ENCODE peak calls at places on chromosomes 13 and 19, in five cellular contexts. Z is body of pancreas, F is upper lobe of right lung, H is ovary, X is left lung. J is an unnamed sample.

GRCh38 chr13:107743523-107743922 is 471.8 kb downstream of the LIG4 start:
- DNase-seq in H (no peak), X (no peak), F (no peak), Z (no peak), J (no peak)

GRCh38 chr19:6018786-6019185 is 40.8 kb upstream of the RANBP3 start:
- DNase-seq in Z (no peak), X (peak), H (no peak), F (peak), J (peak)

GRCh38 chr19:18847516-18848463 is 16.0 kb downstream of the UPF1 start:
- DNase-seq in H (no peak), X (no peak), Z (no peak), F (no peak), J (no peak)

GRCh38 chr13:28329395-28330158 is 165.4 kb downstream of the FLT1 start:
- DNase-seq in Z (no peak), F (no peak), X (peak), H (peak), J (no peak)

GRCh38 chr19:54478677-54479266 is 5.7 kb upstream of the CDC42EP5 start:
- DNase-seq in X (no peak), H (no peak), F (no peak), Z (peak), J (peak)

GRCh38 chr13:53005631-53006030 is 23.0 kb upstream of the OLFM4 start:
- DNase-seq in X (no peak), F (no peak), H (no peak), Z (no peak), J (no peak)

GRCh38 chr19:6767357-6768235 is at the start of gene SH2D3A:
- DNase-seq in F (peak), Z (peak), X (peak), H (no peak), J (no peak)

GRCh38 chr19:19533826-19534225 is 4.2 kb upstream of the CILP2 start:
- DNase-seq in F (no peak), Z (no peak), H (no peak), X (no peak), J (no peak)

GRCh38 chr13:70784590-70784989 is 676.3 kb upstream of the KLHL1 start:
- DNase-seq in X (no peak), H (no peak), Z (no peak), F (no peak), J (no peak)

GRCh38 chr19:30224689-30225606 is 147.2 kb upstream of the ZNF536 start:
- DNase-seq in H (no peak), X (no peak), F (no peak), Z (no peak), J (no peak)

GRCh38 chr19:30222993-30223865 is 149.0 kb upstream of the ZNF536 start:
- DNase-seq in H (no peak), F (no peak), Z (no peak), X (no peak), J (no peak)

GRCh38 chr19:30223866-30224688 is 148.1 kb upstream of the ZNF536 start:
- DNase-seq in X (no peak), F (no peak), H (no peak), Z (no peak), J (no peak)

GRCh38 chr19:30221176-30221575 is 151.0 kb upstream of the ZNF536 start:
- DNase-seq in H (no peak), Z (no peak), F (no peak), X (no peak), J (no peak)

GRCh38 chr19:30222428-30222873 is 149.7 kb upstream of the ZNF536 start:
- DNase-seq in F (no peak), Z (no peak), H (no peak), X (no peak), J (no peak)
- TF ChIP-seq CTCF in F (peak), Z (peak), H (no peak), X (peak), J (peak)

GRCh38 chr19:17324357-17325114 is 10.1 kb downstream of the ANO8 start:
- DNase-seq in X (no peak), H (no peak), F (no peak), Z (no peak), J (no peak)

GRCh38 chr19:17323274-17323972 is 11.2 kb downstream of the ANO8 start:
- DNase-seq in Z (no peak), F (no peak), X (no peak), H (no peak), J (no peak)

GRCh38 chr19:17325133-17325532 is 9.5 kb downstream of the ANO8 start:
- DNase-seq in F (no peak), X (no peak), H (no peak), Z (no peak), J (no peak)

GRCh38 chr19:17322854-17323253 is 11.8 kb downstream of the ANO8 start:
- DNase-seq in Z (no peak), H (no peak), F (no peak), X (no peak), J (no peak)

GRCh38 chr19:17323973-17324327 is 10.7 kb downstream of the ANO8 start:
- DNase-seq in Z (no peak), F (no peak), H (no peak), X (no peak), J (no peak)
- TF ChIP-seq CTCF in Z (no peak), F (peak), H (no peak), X (no peak), J (no peak)

DNA sequence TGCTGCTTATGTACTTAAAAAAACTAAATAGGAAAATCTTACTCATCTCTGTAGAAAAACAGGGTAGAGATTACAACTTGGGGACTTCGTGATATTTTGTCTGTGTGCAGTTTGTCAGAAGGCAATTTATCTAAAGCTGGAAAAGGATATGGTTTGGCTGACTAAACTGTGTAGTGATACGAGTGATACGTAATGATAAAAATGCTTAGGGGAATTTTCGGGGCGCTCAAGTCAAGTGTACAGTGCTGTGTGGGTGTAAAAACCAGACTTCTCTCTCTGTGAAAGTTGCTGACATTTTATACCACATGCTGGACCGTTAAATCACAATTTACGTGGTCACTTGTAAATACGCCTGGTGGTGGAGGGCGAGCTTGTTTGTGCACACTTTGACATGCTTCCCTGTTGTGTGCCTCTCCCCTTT is 221.7 kb downstream of the KCNRG start:
- DNase-seq in X (no peak), H (no peak), Z (no peak), F (no peak), J (no peak)
- TF ChIP-seq CTCF in X (no peak), H (no peak), Z (no peak), F (no peak), J (no peak)

GRCh38 chr13:34129422-34129821 is 311.5 kb downstream of the RFC3 start:
- DNase-seq in H (no peak), F (no peak), Z (no peak), X (no peak), J (no peak)
- TF ChIP-seq CTCF in H (no peak), F (no peak), Z (no peak), X (no peak), J (no peak)

J was measured in chondrocyte.